ENCODE peak calls at places on chromosomes 6 and 20, in five cellular contexts. R is heart left ventricle; L is HCT116; I is CD4-positive, alpha-beta T cell; A is neural crest cell. P is an unnamed sample.
A peak's percentile ranks its signal among the peaks of the same experiment; 100 is the strongest.

GRCh38 chr6:80366721-80367120 is 260.2 kb downstream of the BCKDHB start:
- DNase-seq in R (peak; percentile 63), L (no peak), I (no peak), A (no peak), P (no peak)

GRCh38 chr20:44092551-44093248 is 94.3 kb downstream of the JPH2 start:
- DNase-seq in R (no peak), L (no peak), I (no peak), A (peak; percentile 34), P (no peak)

GRCh38 chr6:162184465-162184864 is 543.1 kb downstream of the PRKN start:
- DNase-seq in R (no peak), L (no peak), I (no peak), A (no peak), P (no peak)

GRCh38 chr20:61810066-61810708 is 255.5 kb downstream of the TAF4 start:
- DNase-seq in R (no peak), L (no peak), I (no peak), A (no peak), P (no peak)

GRCh38 chr6:3444276-3445088 is 12.4 kb downstream of the SLC22A23 start:
- DNase-seq in R (no peak), L (no peak), I (no peak), A (no peak), P (no peak)

GRCh38 chr6:161434921-161435411 is 161.1 kb upstream of the AGPAT4 start:
- DNase-seq in R (no peak), L (no peak), I (no peak), A (no peak), P (no peak)

GRCh38 chr20:60627751-60628565 is 624.1 kb upstream of the CDH4 start:
- DNase-seq in R (no peak), L (no peak), I (no peak), A (no peak), P (no peak)

GRCh38 chr6:113361014-113361645 is 496.0 kb upstream of the MARCKS start:
- DNase-seq in R (no peak), L (peak; percentile 66), I (no peak), A (no peak), P (no peak)

GRCh38 chr20:1908191-1908590 is 13.0 kb downstream of the SIRPA start:
- DNase-seq in R (no peak), L (no peak), I (no peak), A (no peak), P (no peak)

GRCh38 chr6:79082304-79082703 is 4.2 kb upstream of the PHIP start:
- DNase-seq in R (no peak), L (no peak), I (no peak), A (no peak), P (no peak)

GRCh38 chr6:44080561-44081521 is 46.4 kb downstream of the MRPL14 start:
- DNase-seq in R (no peak), L (no peak), I (no peak), A (no peak), P (no peak)

GRCh38 chr20:11813106-11813890 is 104.4 kb upstream of the BTBD3 start:
- DNase-seq in R (no peak), L (no peak), I (no peak), A (no peak), P (no peak)

GRCh38 chr6:126188271-126188909 is 151.5 kb upstream of the CENPW start:
- DNase-seq in R (no peak), L (no peak), I (no peak), A (no peak), P (no peak)

GRCh38 chr6:89242574-89243330 is 25.6 kb upstream of the GABRR1 start:
- DNase-seq in R (no peak), L (peak; percentile 59), I (no peak), A (peak; percentile 8), P (no peak)

GRCh38 chr6:22764521-22764920 is 195.2 kb downstream of the HDGFL1 start:
- DNase-seq in R (no peak), L (no peak), I (no peak), A (no peak), P (no peak)

GRCh38 chr6:122610690-122611455 is 668 bp downstream of the PKIB start:
- DNase-seq in R (no peak), L (peak; percentile 66), I (no peak), A (peak; percentile 5), P (peak; percentile 35)

GRCh38 chr6:32830017-32830416 is 8.5 kb downstream of the TAP2 start:
- DNase-seq in R (no peak), L (no peak), I (no peak), A (no peak), P (no peak)

GRCh38 chr20:20785226-20785625 is 72.8 kb upstream of the RALGAPA2 start:
- DNase-seq in R (no peak), L (no peak), I (no peak), A (no peak), P (no peak)

GRCh38 chr6:170051229-170052172 is 239.4 kb downstream of the DLL1 start:
- DNase-seq in R (peak; percentile 14), L (no peak), I (peak; percentile 29), A (no peak), P (no peak)

GRCh38 chr6:37784585-37784967 is 35.0 kb upstream of the ZFAND3 start:
- DNase-seq in R (no peak), L (no peak), I (no peak), A (no peak), P (no peak)

GRCh38 chr6:14804444-14805210 is 441.2 kb upstream of the JARID2 start:
- DNase-seq in R (peak; percentile 90), L (no peak), I (no peak), A (no peak), P (no peak)

GRCh38 chr20:542777-543368 is 717 bp downstream of the CSNK2A1 start:
- DNase-seq in R (peak; percentile 26), L (no peak), I (peak; percentile 38), A (no peak), P (peak; percentile 21)

GRCh38 chr6:136550330-136551071 is at the start of gene MAP7:
- DNase-seq in R (peak; percentile 50), L (peak; percentile 75), I (peak; percentile 65), A (peak; percentile 23), P (peak; percentile 94)

GRCh38 chr20:1423625-1424106 is 30.8 kb upstream of the FKBP1A start:
- DNase-seq in R (no peak), L (peak; percentile 67), I (no peak), A (peak; percentile 52), P (peak; percentile 35)

GRCh38 chr6:37502703-37503485 is 3.2 kb upstream of the CCDC167 start:
- DNase-seq in R (no peak), L (no peak), I (no peak), A (no peak), P (no peak)

GRCh38 chr20:58576590-58576944 is 61.4 kb upstream of the APCDD1L start:
- DNase-seq in R (no peak), L (no peak), I (no peak), A (no peak), P (no peak)

GRCh38 chr6:139133272-139133671 is 1.6 kb upstream of the HECA start:
- DNase-seq in R (no peak), L (no peak), I (no peak), A (no peak), P (no peak)

GRCh38 chr6:126067080-126067479 is 80.7 kb downstream of the TRMT11 start:
- DNase-seq in R (no peak), L (no peak), I (no peak), A (no peak), P (no peak)

GRCh38 chr20:24423291-24423690 is 46.1 kb upstream of the SYNDIG1 start:
- DNase-seq in R (no peak), L (no peak), I (no peak), A (no peak), P (no peak)

GRCh38 chr6:36827261-36828079 is 11.8 kb downstream of the CPNE5 start:
- DNase-seq in R (peak; percentile 75), L (no peak), I (no peak), A (no peak), P (no peak)

GRCh38 chr6:144922120-144922722 is 637.1 kb downstream of the UTRN start:
- DNase-seq in R (no peak), L (no peak), I (no peak), A (no peak), P (no peak)

GRCh38 chr20:10672579-10673127 is 1.1 kb downstream of the JAG1 start:
- DNase-seq in R (peak; percentile 50), L (no peak), I (no peak), A (peak; percentile 37), P (peak; percentile 23)

GRCh38 chr20:39019805-39020325 is 57.7 kb downstream of the DHX35 start:
- DNase-seq in R (no peak), L (no peak), I (no peak), A (no peak), P (no peak)

GRCh38 chr6:77416839-77417238 is 46.5 kb downstream of the HTR1B start:
- DNase-seq in R (no peak), L (no peak), I (no peak), A (no peak), P (no peak)

GRCh38 chr6:19836799-19837510 is at the start of gene ID4:
- DNase-seq in R (peak; percentile 92), L (no peak), I (no peak), A (peak; percentile 95), P (peak; percentile 96)
- TF ChIP-seq CTCF in R (no peak), L (no peak), I (no peak), A (no peak), P (no peak)

GRCh38 chr6:41371992-41372525 is 36.7 kb downstream of the NCR2 start:
- DNase-seq in R (peak; percentile 26), L (no peak), I (no peak), A (no peak), P (no peak)

GRCh38 chr6:41372526-41373366 is 37.3 kb downstream of the NCR2 start:
- DNase-seq in R (no peak), L (no peak), I (no peak), A (no peak), P (peak; percentile 18)

GRCh38 chr6:41373367-41373918 is 38.0 kb downstream of the NCR2 start:
- DNase-seq in R (no peak), L (no peak), I (no peak), A (no peak), P (no peak)

GRCh38 chr6:41370488-41371111 is 35.2 kb downstream of the NCR2 start:
- DNase-seq in R (no peak), L (no peak), I (no peak), A (no peak), P (no peak)

GRCh38 chr6:41371461-41371991 is 36.1 kb downstream of the NCR2 start:
- DNase-seq in R (peak; percentile 37), L (no peak), I (no peak), A (peak; percentile 44), P (peak; percentile 33)
- TF ChIP-seq CTCF in R (no peak), L (no peak), I (no peak), A (peak; percentile 52), P (peak; percentile 54)

DNA sequence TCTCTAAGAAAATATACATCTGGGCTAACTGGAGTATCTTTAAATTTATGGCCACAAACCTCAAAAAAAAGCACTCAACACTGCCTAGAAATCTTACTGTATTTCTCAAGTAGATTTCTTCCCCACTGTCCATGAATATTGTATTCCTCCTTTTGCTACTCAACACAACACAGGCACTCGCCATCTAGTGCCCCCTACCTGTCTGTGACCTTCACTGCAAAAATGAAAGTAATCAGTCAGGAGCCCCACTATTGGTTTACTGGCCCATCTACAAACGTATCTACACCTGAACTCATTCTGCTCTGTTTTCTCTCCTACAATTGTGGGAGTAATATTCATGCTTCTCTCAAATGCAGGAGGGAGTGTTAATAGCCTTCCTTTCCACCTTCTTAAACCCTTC is 58.3 kb downstream of the LY86 start:
- DNase-seq in R (no peak), L (no peak), I (no peak), A (no peak), P (no peak)
- TF ChIP-seq CTCF in R (no peak), L (peak; percentile 44), I (no peak), A (no peak), P (no peak)

GRCh38 chr6:98764378-98764911 is 69.9 kb upstream of the POU3F2 start:
- DNase-seq in R (no peak), L (no peak), I (no peak), A (no peak), P (no peak)
- TF ChIP-seq CTCF in R (no peak), L (no peak), I (no peak), A (no peak), P (no peak)

P was measured in progenitor cell of endocrine pancreas.